ENCODE peak calls at places on chromosomes 11 and 22, in four cellular contexts. One of them, this sample, is unnamed. For H3K4me1, the result is how much of the 10 kb centered on the place peaks cover.

GRCh38 chr11:10453261-10453660 is 1.8 kb upstream of the AMPD3 start:
- DNase-seq in prostate gland: no peak
- DNase-seq in body of pancreas: no peak
- DNase-seq in heart right ventricle: no peak
- DNase-seq in this sample: peak

GRCh38 chr11:112619106-112619505 is 342.1 kb upstream of the NCAM1 start:
- DNase-seq in prostate gland: no peak
- DNase-seq in body of pancreas: no peak
- DNase-seq in heart right ventricle: no peak
- DNase-seq in this sample: no peak

GRCh38 chr22:36303115-36303467 is 50.2 kb downstream of the APOL1 start:
- DNase-seq in prostate gland: no peak
- DNase-seq in body of pancreas: no peak
- DNase-seq in heart right ventricle: no peak
- DNase-seq in this sample: no peak

GRCh38 chr11:17542249-17542648 is 2.0 kb downstream of the USH1C start:
- DNase-seq in prostate gland: no peak
- DNase-seq in body of pancreas: peak
- DNase-seq in heart right ventricle: no peak
- DNase-seq in this sample: no peak

GRCh38 chr22:45423524-45423923 is 10.0 kb downstream of the RIBC2 start:
- DNase-seq in prostate gland: no peak
- DNase-seq in body of pancreas: no peak
- DNase-seq in heart right ventricle: no peak
- DNase-seq in this sample: no peak

GRCh38 chr11:61841636-61842332 is 13.7 kb downstream of the FADS2 start:
- DNase-seq in prostate gland: no peak
- DNase-seq in body of pancreas: no peak
- DNase-seq in heart right ventricle: peak
- DNase-seq in this sample: no peak

GRCh38 chr11:3164138-3164539 is 971 bp downstream of the OSBPL5 start:
- DNase-seq in prostate gland: no peak
- DNase-seq in body of pancreas: no peak
- DNase-seq in heart right ventricle: peak
- DNase-seq in this sample: no peak

GRCh38 chr11:65316979-65317786 is 2.5 kb downstream of the CDC42EP2 start:
- DNase-seq in prostate gland: peak
- DNase-seq in body of pancreas: peak
- DNase-seq in heart right ventricle: peak
- DNase-seq in this sample: peak

GRCh38 chr22:46138058-46138797 is 12.1 kb upstream of the PPARA start:
- DNase-seq in prostate gland: no peak
- DNase-seq in body of pancreas: no peak
- DNase-seq in heart right ventricle: peak
- DNase-seq in this sample: no peak

GRCh38 chr22:29766632-29767288 is at the start of gene ZMAT5:
- DNase-seq in prostate gland: peak
- DNase-seq in body of pancreas: peak
- DNase-seq in heart right ventricle: peak
- DNase-seq in this sample: peak
- H3K4me1 ChIP-seq in prostate gland: under half
- H3K4me1 ChIP-seq in body of pancreas: under half
- H3K4me1 ChIP-seq in heart right ventricle: under half
- H3K4me1 ChIP-seq in this sample: under half

DNA sequence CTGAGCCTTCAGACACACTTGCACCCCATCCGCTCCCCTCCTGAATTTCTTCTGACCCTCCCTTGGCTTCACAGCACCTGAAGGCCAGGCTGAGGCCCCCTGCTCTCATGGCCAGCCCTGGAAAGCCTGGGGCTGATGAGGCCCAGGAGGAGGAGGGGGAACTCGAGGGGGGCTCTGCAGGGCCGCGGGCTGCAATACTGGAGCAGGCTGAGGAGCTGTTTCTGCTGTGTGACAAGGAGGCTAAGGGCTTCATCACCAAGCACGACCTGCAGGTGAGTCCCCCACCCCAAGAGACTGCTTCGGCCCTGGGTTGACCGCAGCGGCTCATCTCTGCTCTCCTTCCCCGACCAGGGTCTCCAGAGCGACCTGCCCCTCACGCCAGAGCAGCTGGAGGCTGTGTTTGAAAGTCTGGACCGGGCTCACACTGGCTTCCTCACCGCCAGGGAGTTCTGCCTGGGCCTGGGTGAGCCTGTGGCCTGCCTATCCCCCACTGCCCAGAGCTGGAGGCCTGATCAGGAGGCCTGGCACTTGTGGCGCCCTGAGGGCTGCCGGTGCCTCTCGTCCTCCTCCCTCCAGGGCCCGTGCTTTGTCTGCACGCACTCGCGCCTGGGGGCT is 889 bp downstream of the CRACR2B start:
- DNase-seq in prostate gland: no peak
- DNase-seq in body of pancreas: no peak
- DNase-seq in heart right ventricle: peak
- DNase-seq in this sample: no peak
- H3K4me1 ChIP-seq in prostate gland: under half
- H3K4me1 ChIP-seq in body of pancreas: half or more
- H3K4me1 ChIP-seq in heart right ventricle: half or more
- H3K4me1 ChIP-seq in this sample: under half

DNA sequence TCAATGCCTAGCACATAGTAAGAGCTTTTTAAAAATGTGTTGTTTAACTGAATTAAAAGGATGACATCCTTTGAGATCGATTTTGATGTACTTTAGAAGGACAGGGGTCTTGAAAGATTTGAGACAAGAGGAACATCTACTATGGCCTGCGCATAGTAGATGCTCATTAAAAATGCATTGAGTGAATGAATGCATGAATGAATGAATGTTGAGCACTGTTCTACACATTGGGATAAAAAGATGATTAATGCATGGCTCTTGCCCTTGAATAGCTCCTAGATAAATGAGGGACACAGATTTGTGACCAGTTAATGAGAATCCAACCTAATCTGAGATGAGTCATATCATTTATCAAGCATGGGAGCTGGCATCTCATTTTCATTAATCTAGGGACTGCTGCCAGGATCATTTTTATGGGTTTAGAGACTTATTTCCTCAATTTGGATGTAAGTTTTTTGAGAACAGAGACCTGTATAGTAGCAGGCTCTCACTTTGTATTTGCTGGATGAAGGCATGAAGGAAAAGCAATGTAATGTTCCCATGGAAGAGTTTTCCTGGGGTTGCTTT is 176.0 kb upstream of the BDNF start:
- DNase-seq in prostate gland: no peak
- DNase-seq in body of pancreas: no peak
- DNase-seq in heart right ventricle: no peak
- DNase-seq in this sample: no peak
- H3K4me1 ChIP-seq in prostate gland: under half
- H3K4me1 ChIP-seq in body of pancreas: under half
- H3K4me1 ChIP-seq in heart right ventricle: under half
- H3K4me1 ChIP-seq in this sample: under half

DNA sequence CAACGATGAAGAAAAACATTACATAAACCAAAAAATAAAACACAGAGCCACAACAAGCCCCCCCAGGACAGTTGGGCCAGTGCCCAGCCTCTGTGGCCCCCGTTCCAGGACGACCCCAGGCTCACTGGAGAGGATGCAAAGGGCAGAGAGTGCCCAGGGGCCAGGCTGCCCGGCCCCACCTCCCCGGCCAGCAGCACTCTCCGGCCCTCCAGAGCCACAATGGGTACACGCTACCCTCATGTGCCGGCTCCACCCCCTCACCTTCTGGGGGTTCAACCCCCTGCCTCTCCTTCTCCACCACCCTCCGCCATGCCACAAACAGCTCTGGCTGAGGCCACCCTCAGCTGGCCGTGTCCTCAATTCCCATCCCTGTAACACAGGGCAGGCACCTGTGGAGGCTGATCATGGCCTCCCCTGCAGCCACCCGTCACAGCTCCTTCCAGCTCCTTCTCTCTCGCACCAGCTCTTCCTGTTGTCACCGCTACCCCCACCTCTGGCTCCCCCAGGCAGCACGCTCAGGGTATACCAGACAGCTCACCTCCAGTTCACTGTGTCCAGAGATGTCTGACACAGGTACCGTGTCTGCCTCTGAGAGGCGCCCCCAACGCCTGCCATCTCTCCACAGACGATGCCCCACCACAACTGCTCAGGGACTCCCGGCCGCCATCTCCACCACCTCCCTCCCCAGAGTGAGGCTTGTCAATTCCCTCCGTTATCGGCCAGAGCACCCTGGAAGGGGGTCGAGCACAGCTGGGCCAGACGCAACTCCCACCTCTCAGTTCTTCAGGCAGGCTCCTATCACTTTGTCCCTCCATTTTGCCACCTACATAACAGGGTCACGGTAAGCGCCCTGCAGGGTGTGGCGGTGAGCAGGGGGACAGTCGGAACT is 30.8 kb upstream of the MOB2 start:
- DNase-seq in prostate gland: no peak
- DNase-seq in body of pancreas: no peak
- DNase-seq in heart right ventricle: peak
- DNase-seq in this sample: no peak
- H3K4me1 ChIP-seq in prostate gland: under half
- H3K4me1 ChIP-seq in body of pancreas: under half
- H3K4me1 ChIP-seq in heart right ventricle: half or more
- H3K4me1 ChIP-seq in this sample: under half